ENCODE peak calls at places on chromosome 19, in ten cellular contexts. D is lower lobe of right lung; T is body of pancreas; F is tibial nerve; L is Peyer's patch; B is esophagus muscularis mucosa; R is CD8-positive, alpha-beta memory T cell; P is astrocyte; E is cardiac muscle cell; M is upper lobe of right lung. A is an unnamed sample.

GRCh38 chr19:46147791-46148288 is at the start of gene IGFL2:
- DNase-seq in D (no peak), T (no peak), F (no peak), L (no peak), B (peak; percentile 86), R (no peak), P (peak; percentile 67), E (no peak), M (no peak), A (peak; percentile 83)

GRCh38 chr19:8141726-8142524 is 7.5 kb downstream of the FBN3 start:
- DNase-seq in D (no peak), T (peak; percentile 52), F (no peak), L (no peak), B (no peak), R (no peak), P (no peak), E (no peak), M (no peak), A (no peak)

GRCh38 chr19:14425696-14426138 is 6.6 kb upstream of the DDX39A start:
- DNase-seq in D (no peak), T (no peak), F (no peak), L (no peak), B (no peak), R (no peak), P (peak; percentile 50), E (no peak), M (no peak), A (no peak)

GRCh38 chr19:40217921-40218890 is at the start of gene TTC9B:
- DNase-seq in D (no peak), T (no peak), F (no peak), L (no peak), B (no peak), R (peak; percentile 58), P (no peak), E (peak; percentile 71), M (no peak), A (no peak)

GRCh38 chr19:14450168-14450874 is 17.2 kb downstream of the PKN1 start:
- DNase-seq in D (no peak), T (no peak), F (no peak), L (no peak), B (no peak), R (peak; percentile 51), P (no peak), E (no peak), M (peak; percentile 77), A (peak; percentile 71)

GRCh38 chr19:6260912-6261636 is 18.7 kb downstream of the MLLT1 start:
- DNase-seq in D (no peak), T (no peak), F (no peak), L (no peak), B (no peak), R (no peak), P (no peak), E (no peak), M (no peak), A (peak; percentile 56)

GRCh38 chr19:21463449-21464105 is 41.8 kb upstream of the ZNF429 start:
- DNase-seq in D (peak; percentile 63), T (peak; percentile 70), F (no peak), L (no peak), B (no peak), R (no peak), P (peak; percentile 49), E (peak; percentile 92), M (no peak), A (no peak)

GRCh38 chr19:38519168-38519567 is 85.7 kb downstream of the RYR1 start:
- DNase-seq in D (peak; percentile 41), T (no peak), F (no peak), L (no peak), B (no peak), R (no peak), P (no peak), E (no peak), M (no peak), A (no peak)

GRCh38 chr19:13118424-13119193 is 545 bp downstream of the NACC1 start:
- DNase-seq in D (peak; percentile 81), T (no peak), F (no peak), L (peak; percentile 69), B (no peak), R (no peak), P (peak; percentile 30), E (peak; percentile 84), M (peak; percentile 91), A (peak; percentile 82)

GRCh38 chr19:57103573-57104277 is 16.1 kb upstream of the USP29 start:
- DNase-seq in D (no peak), T (peak; percentile 38), F (peak; percentile 45), L (peak; percentile 68), B (no peak), R (peak; percentile 62), P (peak; percentile 20), E (peak; percentile 19), M (no peak), A (peak; percentile 19)

DNA sequence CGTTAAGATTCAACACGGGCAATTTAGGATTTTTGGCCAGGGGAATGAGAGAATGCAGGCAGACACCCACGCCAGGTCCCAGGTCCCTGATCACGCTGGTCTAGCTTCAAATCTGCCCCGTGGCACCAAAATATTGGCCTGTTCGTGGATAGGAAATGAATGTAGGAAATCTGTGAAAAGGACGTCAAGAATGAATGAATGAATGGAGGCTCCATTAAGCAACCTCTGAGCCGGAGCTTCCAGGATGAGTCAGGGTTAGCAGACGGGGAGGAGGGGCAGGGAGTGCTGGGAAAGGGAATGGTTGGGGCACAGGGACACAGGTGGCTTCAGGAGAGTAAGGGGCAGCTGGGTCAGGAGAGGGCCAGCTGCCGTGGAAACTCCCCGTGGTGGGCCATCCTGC is 4.2 kb downstream of the SULT2B1 start:
- DNase-seq in D (no peak), T (no peak), F (no peak), L (peak; percentile 84), B (no peak), R (no peak), P (peak; percentile 41), E (no peak), M (no peak), A (peak; percentile 80)
- H3K27me3 ChIP-seq in D (peaks cover 4% of the 10 kb centered on the region), T (no peaks in the 10 kb centered on the region), F (no peaks in the 10 kb centered on the region), L (no peaks in the 10 kb centered on the region), B (peaks cover 5% of the 10 kb centered on the region), R (no peaks in the 10 kb centered on the region), P (no peaks in the 10 kb centered on the region), E (no peaks in the 10 kb centered on the region), M (no peaks in the 10 kb centered on the region), A (no peaks in the 10 kb centered on the region)

GRCh38 chr19:55588738-55589137 is 8.1 kb upstream of the ZNF579 start:
- DNase-seq in D (no peak), T (no peak), F (no peak), L (no peak), B (no peak), R (no peak), P (no peak), E (no peak), M (no peak), A (no peak)

GRCh38 chr19:55592391-55593090 is 6.8 kb downstream of the FIZ1 start:
- DNase-seq in D (no peak), T (no peak), F (no peak), L (no peak), B (no peak), R (no peak), P (no peak), E (no peak), M (no peak), A (no peak)

GRCh38 chr19:55591555-55591954 is 7.8 kb downstream of the FIZ1 start:
- DNase-seq in D (no peak), T (no peak), F (no peak), L (no peak), B (no peak), R (no peak), P (no peak), E (no peak), M (no peak), A (no peak)

GRCh38 chr19:55590621-55591020 is 8.7 kb downstream of the FIZ1 start:
- DNase-seq in D (no peak), T (no peak), F (no peak), L (no peak), B (no peak), R (no peak), P (no peak), E (no peak), M (no peak), A (no peak)

GRCh38 chr19:55590109-55590508 is 9.2 kb downstream of the FIZ1 start:
- DNase-seq in D (no peak), T (no peak), F (no peak), L (no peak), B (no peak), R (no peak), P (no peak), E (no peak), M (no peak), A (no peak)
- H3K4me1 ChIP-seq in D (peaks cover 29% of the 10 kb centered on the region), T (peaks cover 22% of the 10 kb centered on the region), F (peaks cover 31% of the 10 kb centered on the region), L (no peaks in the 10 kb centered on the region), B (peaks cover 17% of the 10 kb centered on the region), R (peaks cover 22% of the 10 kb centered on the region), P (peaks cover 17% of the 10 kb centered on the region), E (peaks cover 7% of the 10 kb centered on the region), M (peaks cover 12% of the 10 kb centered on the region), A (peaks cover 5% of the 10 kb centered on the region)

DNA sequence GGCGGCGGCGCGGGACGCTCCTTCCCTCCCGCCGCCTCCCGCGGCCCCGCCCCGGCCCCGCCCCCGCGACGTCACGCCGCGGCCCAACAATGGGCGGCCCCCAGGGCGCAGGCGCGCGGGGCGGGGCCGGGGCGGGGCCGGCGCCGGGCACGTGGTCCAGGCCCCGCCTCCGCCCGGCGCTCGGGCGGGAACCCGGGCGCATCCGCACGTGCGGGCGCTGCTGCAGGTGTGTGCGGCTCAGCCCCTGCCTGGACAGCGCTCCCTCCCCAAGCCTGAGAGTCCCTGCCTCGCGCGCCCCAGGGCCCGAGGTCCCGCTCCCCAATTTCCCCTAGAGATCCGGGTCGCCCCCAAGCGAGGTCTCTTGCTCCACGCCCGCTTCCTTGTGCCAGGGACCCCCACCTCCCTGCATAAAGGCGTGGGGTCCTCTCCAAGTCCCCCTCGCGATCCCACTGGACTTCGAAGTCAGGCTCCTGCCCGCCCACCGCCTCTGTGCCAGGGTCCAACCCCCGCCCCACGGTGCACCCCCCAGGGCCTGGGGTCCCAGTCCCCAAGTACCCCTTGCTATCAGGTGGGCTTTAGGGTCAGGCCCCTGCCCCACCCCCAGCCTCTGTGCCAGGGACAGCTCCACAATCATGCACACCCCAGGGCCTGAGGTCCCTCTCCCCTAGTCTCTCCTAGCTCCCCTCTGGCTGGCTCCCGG is at the start of gene MEX3D:
- DNase-seq in D (peak; percentile 79), T (peak; percentile 81), F (peak; percentile 59), L (peak; percentile 90), B (no peak), R (peak; percentile 79), P (peak; percentile 4), E (peak; percentile 89), M (peak; percentile 89), A (peak; percentile 69)
- H3K4me3 ChIP-seq in D (peak within 1 kb of the TSS; percentile 73), T (peak within 1 kb of the TSS; percentile 52), F (peak within 1 kb of the TSS; percentile 48), L (peak within 1 kb of the TSS; percentile 68), B (peak within 1 kb of the TSS; percentile 86), R (no peak within 1 kb of the TSS), P (peak within 1 kb of the TSS; percentile 78), E (peak within 1 kb of the TSS; percentile 95), M (peak within 1 kb of the TSS; percentile 65), A (peak within 1 kb of the TSS; percentile 67)

DNA sequence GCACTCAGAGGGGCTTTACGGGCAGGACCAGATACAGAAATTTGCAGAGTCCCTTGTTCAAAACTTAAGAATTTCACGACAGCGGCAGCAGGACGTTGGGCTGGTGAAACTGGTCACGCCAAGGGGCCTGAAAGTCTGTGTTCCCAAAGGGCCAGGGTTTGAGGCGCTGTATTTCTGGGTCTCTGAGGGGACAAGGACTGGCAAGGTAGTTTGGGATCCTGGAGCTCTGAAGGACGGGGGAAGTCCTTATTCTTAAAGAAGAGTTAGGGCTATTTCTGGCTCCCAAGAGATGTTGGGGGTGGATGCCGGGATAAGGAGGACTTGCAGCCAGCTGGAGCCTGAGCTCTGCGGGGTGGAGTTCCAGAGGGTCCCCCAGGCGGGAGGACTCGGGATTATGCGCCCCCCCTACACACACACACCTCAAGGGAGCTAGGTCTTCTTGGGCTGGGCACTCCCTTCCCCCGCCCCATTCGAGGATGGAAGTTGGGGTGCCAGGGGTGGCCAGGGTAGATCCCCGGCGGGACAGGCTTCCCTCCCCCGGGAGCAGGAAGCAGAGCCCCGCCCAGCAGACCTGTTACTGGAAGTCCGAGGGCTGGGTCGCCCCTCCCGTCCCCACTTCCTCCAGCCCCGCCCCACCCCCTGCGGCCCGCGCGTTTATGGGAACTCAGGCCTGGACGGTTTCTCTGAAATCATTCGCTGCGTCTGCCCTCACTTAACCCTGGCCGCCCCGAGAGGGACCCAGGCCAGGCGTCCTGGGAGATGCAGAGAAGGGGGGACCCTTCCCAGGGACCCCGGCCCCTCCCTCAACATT is 5.6 kb downstream of the BCL3 start:
- DNase-seq in D (peak; percentile 98), T (peak; percentile 94), F (peak; percentile 90), L (peak; percentile 98), B (peak; percentile 99), R (peak; percentile 54), P (peak; percentile 82), E (peak; percentile 87), M (peak; percentile 98), A (no peak)
- H3K27me3 ChIP-seq in D (no peaks in the 10 kb centered on the region), T (no peaks in the 10 kb centered on the region), F (no peaks in the 10 kb centered on the region), L (no peaks in the 10 kb centered on the region), B (no peaks in the 10 kb centered on the region), R (no peaks in the 10 kb centered on the region), P (no peaks in the 10 kb centered on the region), E (peaks cover 3% of the 10 kb centered on the region), M (no peaks in the 10 kb centered on the region), A (no peaks in the 10 kb centered on the region)